ENCODE peak calls at places on chromosomes 4 and X, in eight cellular contexts. A is body of pancreas, K is sigmoid colon, U is HFF-Myc, O is psoas muscle, H is GM12865, X is astrocyte, J is heart right ventricle. B is an unnamed sample.

GRCh38 chr4:110512901-110513300 is 36.9 kb downstream of the ENPEP start:
- DNase-seq in A (no peak), O (no peak), H (no peak), J (no peak), K (no peak), X (no peak), U (no peak), B (no peak)

GRCh38 chr4:21811576-21811975 is 137.0 kb downstream of the KCNIP4 start:
- DNase-seq in J (no peak), O (no peak), H (no peak), X (peak; percentile 55), K (no peak), A (no peak), U (no peak), B (no peak)

GRCh38 chr4:189802884-189803283 is 137.8 kb upstream of the FRG1 start:
- DNase-seq in X (no peak), O (no peak), J (no peak), H (no peak), K (no peak), U (no peak), A (no peak), B (no peak)

GRCh38 chrX:34656842-34657780 is at the start of gene TMEM47:
- DNase-seq in X (peak; percentile 44), A (peak; percentile 75), J (peak; percentile 73), H (no peak), O (peak; percentile 84), K (peak; percentile 86), U (no peak), B (no peak)

GRCh38 chr4:143617994-143618679 is 82.3 kb downstream of the FREM3 start:
- DNase-seq in J (no peak), K (no peak), H (peak; percentile 2), O (no peak), U (peak; percentile 47), A (no peak), X (peak; percentile 73), B (no peak)

GRCh38 chr4:76624271-76624681 is 189.2 kb downstream of the SHROOM3 start:
- DNase-seq in K (peak; percentile 66), J (peak; percentile 46), O (no peak), H (no peak), A (peak; percentile 91), U (peak; percentile 89), X (peak; percentile 98), B (peak; percentile 88)

GRCh38 chrX:77346859-77347258 is 100.3 kb upstream of the FGF16 start:
- DNase-seq in H (no peak), U (no peak), A (no peak), J (no peak), O (no peak), K (no peak), X (no peak), B (no peak)

GRCh38 chr4:74619931-74620702 is 174.2 kb downstream of the BTC start:
- DNase-seq in A (no peak), J (no peak), X (peak; percentile 62), H (no peak), O (no peak), K (no peak), U (no peak), B (no peak)

GRCh38 chr4:4555916-4556315 is 14.1 kb upstream of the STX18 start:
- DNase-seq in J (no peak), X (peak; percentile 97), H (no peak), U (peak; percentile 42), K (no peak), A (no peak), O (no peak), B (peak; percentile 86)

GRCh38 chr4:139455187-139455586 is 1.3 kb downstream of the RAB33B start:
- DNase-seq in X (no peak), H (no peak), U (no peak), J (no peak), O (no peak), A (no peak), K (no peak), B (no peak)

GRCh38 chr4:25290490-25291067 is 22.0 kb upstream of the ZCCHC4 start:
- DNase-seq in J (no peak), K (no peak), X (no peak), H (no peak), O (no peak), A (no peak), U (no peak), B (no peak)

GRCh38 chrX:2501246-2502102 is 698 bp upstream of the DHRSX start:
- DNase-seq in O (no peak), J (no peak), H (no peak), U (no peak), A (no peak), K (no peak), X (no peak), B (no peak)

GRCh38 chrX:108224727-108225455 is 133.3 kb downstream of the ATG4A start:
- DNase-seq in O (peak; percentile 31), H (peak; percentile 12), J (no peak), U (no peak), X (peak; percentile 47), A (peak; percentile 12), K (no peak), B (no peak)

GRCh38 chr4:81085291-81085690 is 54.8 kb downstream of the BMP3 start:
- DNase-seq in K (no peak), J (no peak), O (no peak), U (no peak), A (no peak), X (no peak), H (no peak), B (no peak)

GRCh38 chr4:186294160-186294559 is 28.2 kb downstream of the F11 start:
- DNase-seq in H (no peak), X (no peak), A (no peak), J (no peak), U (no peak), O (no peak), K (no peak), B (no peak)
- H3K4me3 ChIP-seq in H (no peak overlapping the region), X (no peak overlapping the region), A (no peak overlapping the region), J (no peak overlapping the region), U (no peak overlapping the region), O (no peak overlapping the region), K (no peak overlapping the region), B (no peak overlapping the region)

GRCh38 chrX:39689374-39690104 is 408.2 kb downstream of the BCOR start:
- DNase-seq in O (no peak), U (no peak), K (no peak), J (no peak), X (no peak), A (no peak), H (no peak), B (no peak)
- H3K4me3 ChIP-seq in O (peak overlapping the region; percentile 63), U (peak overlapping the region; percentile 34), K (peak overlapping the region; percentile 20), J (peak overlapping the region; percentile 39), X (peak overlapping the region; percentile 28), A (no peak overlapping the region), H (no peak overlapping the region), B (peak overlapping the region; percentile 45)

GRCh38 chr4:40211224-40212185 is 14.7 kb downstream of the RHOH start:
- DNase-seq in X (no peak), J (no peak), K (no peak), U (no peak), H (no peak), O (no peak), A (no peak), B (no peak)

GRCh38 chr4:40212674-40213504 is 16.1 kb downstream of the RHOH start:
- DNase-seq in J (no peak), A (no peak), X (peak; percentile 31), K (no peak), U (no peak), O (no peak), H (no peak), B (no peak)

GRCh38 chr4:40214038-40214437 is 17.2 kb downstream of the RHOH start:
- DNase-seq in X (no peak), J (no peak), K (no peak), H (no peak), A (no peak), O (no peak), U (no peak), B (no peak)

GRCh38 chr4:40209401-40209800 is 12.6 kb downstream of the RHOH start:
- DNase-seq in A (no peak), H (no peak), K (no peak), U (no peak), J (no peak), O (no peak), X (no peak), B (no peak)

DNA sequence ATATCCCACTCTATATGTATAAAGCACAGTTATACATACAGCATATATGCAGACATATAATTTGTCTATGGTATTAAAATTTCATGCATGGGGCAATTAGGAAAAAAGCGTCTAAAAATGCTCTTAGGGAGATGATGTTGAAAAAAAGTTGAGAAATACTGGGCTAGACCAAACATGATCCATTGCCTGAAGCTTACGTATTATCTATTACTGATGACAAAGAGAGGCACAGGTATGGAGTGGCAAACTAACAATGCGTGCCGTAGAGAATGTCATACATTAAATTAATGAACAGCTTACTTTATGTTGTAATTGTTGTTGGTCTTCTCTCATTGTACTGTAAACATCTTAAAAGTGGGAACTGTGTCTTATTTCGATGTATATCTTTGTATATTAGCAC is 13.9 kb downstream of the RHOH start:
- DNase-seq in J (no peak), U (no peak), K (no peak), A (no peak), O (no peak), H (no peak), X (no peak), B (no peak)
- H3K4me3 ChIP-seq in J (no peak overlapping the region), U (no peak overlapping the region), K (no peak overlapping the region), A (no peak overlapping the region), O (no peak overlapping the region), H (peak overlapping the region; percentile 87), X (no peak overlapping the region), B (no peak overlapping the region)

GRCh38 chr4:87387237-87387636 is 3.8 kb downstream of the HSD17B11 start:
- DNase-seq in O (no peak), J (no peak), U (no peak), H (no peak), A (no peak), K (no peak), X (no peak), B (no peak)
- H3K4me3 ChIP-seq in O (no peak overlapping the region), J (no peak overlapping the region), U (no peak overlapping the region), H (no peak overlapping the region), A (no peak overlapping the region), K (no peak overlapping the region), X (no peak overlapping the region), B (no peak overlapping the region)

GRCh38 chr4:13705521-13706035 is 78.1 kb upstream of the BOD1L1 start:
- DNase-seq in O (no peak), A (peak; percentile 66), U (no peak), J (peak; percentile 55), H (no peak), X (no peak), K (no peak), B (no peak)
- H3K4me3 ChIP-seq in O (no peak overlapping the region), A (no peak overlapping the region), U (no peak overlapping the region), J (no peak overlapping the region), H (no peak overlapping the region), X (no peak overlapping the region), K (no peak overlapping the region), B (no peak overlapping the region)

DNA sequence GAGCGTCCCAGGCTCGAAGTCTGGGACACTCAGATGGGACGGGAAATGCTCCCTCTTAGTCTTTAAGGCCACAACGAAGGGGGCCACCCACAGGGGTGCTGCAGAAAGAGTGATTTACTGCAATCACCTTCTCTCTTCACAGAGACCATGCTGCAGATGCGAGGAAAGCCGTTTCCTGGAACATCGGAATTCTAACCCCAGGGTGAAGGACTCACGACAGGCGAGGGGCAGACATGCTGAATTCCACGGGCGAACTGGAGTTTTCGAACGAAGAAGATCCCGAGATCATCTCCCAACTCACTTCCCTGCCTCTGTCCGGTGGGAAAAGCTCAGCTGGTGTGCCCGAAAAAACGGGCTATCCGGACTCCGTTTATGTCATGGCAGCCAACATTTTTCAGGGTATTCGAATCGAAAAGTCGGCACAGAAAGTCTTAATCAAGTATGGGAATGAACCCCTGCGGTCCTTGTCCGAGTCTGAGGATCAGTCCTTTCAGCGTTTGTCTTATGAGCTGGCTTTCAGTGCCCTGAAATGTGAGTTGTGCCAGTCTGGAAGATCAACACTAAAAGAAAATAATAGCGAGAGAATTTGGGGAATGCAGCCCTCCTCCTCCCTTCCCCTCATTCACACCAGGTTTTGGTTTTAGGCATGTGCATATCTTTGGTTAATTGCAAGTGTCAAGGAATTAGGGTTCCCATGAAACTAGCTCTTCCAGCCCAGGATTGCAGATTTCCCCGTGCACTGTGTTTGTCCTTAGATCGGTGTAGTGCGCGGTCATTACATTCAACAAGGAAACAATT is 905 bp downstream of the NSUN7 start:
- DNase-seq in J (no peak), K (no peak), O (no peak), A (peak; percentile 45), U (no peak), X (peak; percentile 6), H (no peak), B (no peak)
- H3K4me3 ChIP-seq in J (peak overlapping the region; percentile 45), K (peak overlapping the region; percentile 39), O (peak overlapping the region; percentile 64), A (peak overlapping the region; percentile 82), U (peak overlapping the region; percentile 19), X (peak overlapping the region; percentile 54), H (peak overlapping the region; percentile 55), B (peak overlapping the region; percentile 35)

B was measured in AG04449.